ENCODE peak calls at places on chromosomes 11 and 22, in four cellular contexts. One of them, this sample, is unnamed.

GRCh38 chr22:38313384-38313955 is 3.8 kb downstream of the CSNK1E start:
- DNase-seq in WTC11: no peak
- DNase-seq in HepG2: no peak
- DNase-seq in GM12878: peak
- DNase-seq in this sample: no peak

GRCh38 chr22:37401401-37401859 is 25.8 kb downstream of the ELFN2 start:
- DNase-seq in WTC11: no peak
- DNase-seq in HepG2: no peak
- DNase-seq in GM12878: no peak
- DNase-seq in this sample: no peak

GRCh38 chr22:19122752-19123492 is 710 bp upstream of the DGCR2 start:
- DNase-seq in WTC11: no peak
- DNase-seq in HepG2: no peak
- DNase-seq in GM12878: no peak
- DNase-seq in this sample: peak

GRCh38 chr11:60948251-60948650 is 3.7 kb downstream of the SLC15A3 start:
- DNase-seq in WTC11: no peak
- DNase-seq in HepG2: no peak
- DNase-seq in GM12878: no peak
- DNase-seq in this sample: no peak

GRCh38 chr11:57424137-57424801 is 2.7 kb downstream of the SLC43A3 start:
- DNase-seq in WTC11: no peak
- DNase-seq in HepG2: no peak
- DNase-seq in GM12878: no peak
- DNase-seq in this sample: no peak

GRCh38 chr22:28910575-28911278 is 27.4 kb downstream of the ZNRF3 start:
- DNase-seq in WTC11: no peak
- DNase-seq in HepG2: no peak
- DNase-seq in GM12878: no peak
- DNase-seq in this sample: no peak

GRCh38 chr11:47186937-47187681 is 875 bp upstream of the PACSIN3 start:
- DNase-seq in WTC11: peak
- DNase-seq in HepG2: peak
- DNase-seq in GM12878: no peak
- DNase-seq in this sample: no peak

GRCh38 chr11:79092791-79093313 is 348.0 kb downstream of the TENM4 start:
- DNase-seq in WTC11: no peak
- DNase-seq in HepG2: no peak
- DNase-seq in GM12878: no peak
- DNase-seq in this sample: no peak

GRCh38 chr11:74701351-74701750 is 29.9 kb downstream of the CHRDL2 start:
- DNase-seq in WTC11: peak
- DNase-seq in HepG2: peak
- DNase-seq in GM12878: no peak
- DNase-seq in this sample: peak

GRCh38 chr11:1219836-1220810 is 2.7 kb upstream of the MUC5B start:
- DNase-seq in WTC11: no peak
- DNase-seq in HepG2: peak
- DNase-seq in GM12878: no peak
- DNase-seq in this sample: no peak

GRCh38 chr11:1127664-1128162 is 30.0 kb upstream of the MUC5AC start:
- DNase-seq in WTC11: no peak
- DNase-seq in HepG2: no peak
- DNase-seq in GM12878: no peak
- DNase-seq in this sample: no peak

GRCh38 chr11:86149813-86150212 is 80.9 kb upstream of the PICALM start:
- DNase-seq in WTC11: no peak
- DNase-seq in HepG2: no peak
- DNase-seq in GM12878: no peak
- DNase-seq in this sample: no peak

GRCh38 chr22:32649515-32650200 is 151.8 kb upstream of the TIMP3 start:
- DNase-seq in WTC11: no peak
- DNase-seq in HepG2: no peak
- DNase-seq in GM12878: no peak
- DNase-seq in this sample: peak

GRCh38 chr22:25962711-25963110 is 206.6 kb upstream of the SEZ6L start:
- DNase-seq in WTC11: no peak
- DNase-seq in HepG2: no peak
- DNase-seq in GM12878: no peak
- DNase-seq in this sample: no peak

GRCh38 chr11:44408141-44408540 is 98.2 kb upstream of the ALX4 start:
- DNase-seq in WTC11: no peak
- DNase-seq in HepG2: no peak
- DNase-seq in GM12878: no peak
- DNase-seq in this sample: no peak

GRCh38 chr11:44409558-44410236 is 99.8 kb upstream of the ALX4 start:
- DNase-seq in WTC11: no peak
- DNase-seq in HepG2: peak
- DNase-seq in GM12878: no peak
- DNase-seq in this sample: no peak

GRCh38 chr11:44404736-44405395 is 94.9 kb upstream of the ALX4 start:
- DNase-seq in WTC11: no peak
- DNase-seq in HepG2: no peak
- DNase-seq in GM12878: no peak
- DNase-seq in this sample: no peak

GRCh38 chr11:44409071-44409470 is 99.1 kb upstream of the ALX4 start:
- DNase-seq in WTC11: no peak
- DNase-seq in HepG2: no peak
- DNase-seq in GM12878: no peak
- DNase-seq in this sample: no peak

GRCh38 chr11:44407211-44407996 is 97.5 kb upstream of the ALX4 start:
- DNase-seq in WTC11: no peak
- DNase-seq in HepG2: no peak
- DNase-seq in GM12878: no peak
- DNase-seq in this sample: no peak
- TF ChIP-seq MAX in WTC11: no peak
- TF ChIP-seq MAX in HepG2: no peak
- TF ChIP-seq MAX in GM12878: no peak
- TF ChIP-seq MAX in this sample: no peak

GRCh38 chr11:111012497-111012896 is 233.0 kb upstream of the POU2AF2 start:
- DNase-seq in WTC11: no peak
- DNase-seq in HepG2: no peak
- DNase-seq in GM12878: no peak
- DNase-seq in this sample: no peak
- TF ChIP-seq NR2C2 in WTC11: no peak
- TF ChIP-seq NR2C2 in HepG2: no peak
- TF ChIP-seq NR2C2 in GM12878: no peak
- TF ChIP-seq NR2C2 in this sample: no peak

DNA sequence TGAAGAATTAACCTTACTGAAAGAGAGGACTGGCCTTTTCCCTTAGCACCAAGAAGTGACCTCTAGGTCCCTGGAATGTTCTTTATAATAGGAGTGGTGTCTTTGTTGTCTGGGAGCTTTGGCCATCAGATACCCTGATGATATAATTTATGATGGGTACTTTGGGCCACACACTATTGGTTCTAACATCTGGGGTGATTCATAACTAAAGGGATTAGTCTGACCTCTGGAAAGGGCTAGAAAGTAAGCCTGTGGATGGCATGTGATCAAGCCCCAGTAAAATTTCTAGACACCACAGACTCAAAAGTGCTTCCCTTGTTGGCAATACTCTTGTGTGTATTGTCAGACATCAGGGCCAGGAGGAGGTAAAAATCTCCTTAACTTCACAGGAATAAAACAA is 891.2 kb downstream of the KCNA4 start:
- DNase-seq in WTC11: no peak
- DNase-seq in HepG2: no peak
- DNase-seq in GM12878: no peak
- DNase-seq in this sample: no peak
- TF ChIP-seq MAX in WTC11: no peak
- TF ChIP-seq MAX in HepG2: no peak
- TF ChIP-seq MAX in GM12878: no peak
- TF ChIP-seq MAX in this sample: no peak

GRCh38 chr11:133815636-133816035 is 29.7 kb downstream of the SPATA19 start:
- DNase-seq in WTC11: no peak
- DNase-seq in HepG2: no peak
- DNase-seq in GM12878: no peak
- DNase-seq in this sample: no peak
- TF ChIP-seq NR2C2 in WTC11: no peak
- TF ChIP-seq NR2C2 in HepG2: no peak
- TF ChIP-seq NR2C2 in GM12878: no peak
- TF ChIP-seq NR2C2 in this sample: no peak

DNA sequence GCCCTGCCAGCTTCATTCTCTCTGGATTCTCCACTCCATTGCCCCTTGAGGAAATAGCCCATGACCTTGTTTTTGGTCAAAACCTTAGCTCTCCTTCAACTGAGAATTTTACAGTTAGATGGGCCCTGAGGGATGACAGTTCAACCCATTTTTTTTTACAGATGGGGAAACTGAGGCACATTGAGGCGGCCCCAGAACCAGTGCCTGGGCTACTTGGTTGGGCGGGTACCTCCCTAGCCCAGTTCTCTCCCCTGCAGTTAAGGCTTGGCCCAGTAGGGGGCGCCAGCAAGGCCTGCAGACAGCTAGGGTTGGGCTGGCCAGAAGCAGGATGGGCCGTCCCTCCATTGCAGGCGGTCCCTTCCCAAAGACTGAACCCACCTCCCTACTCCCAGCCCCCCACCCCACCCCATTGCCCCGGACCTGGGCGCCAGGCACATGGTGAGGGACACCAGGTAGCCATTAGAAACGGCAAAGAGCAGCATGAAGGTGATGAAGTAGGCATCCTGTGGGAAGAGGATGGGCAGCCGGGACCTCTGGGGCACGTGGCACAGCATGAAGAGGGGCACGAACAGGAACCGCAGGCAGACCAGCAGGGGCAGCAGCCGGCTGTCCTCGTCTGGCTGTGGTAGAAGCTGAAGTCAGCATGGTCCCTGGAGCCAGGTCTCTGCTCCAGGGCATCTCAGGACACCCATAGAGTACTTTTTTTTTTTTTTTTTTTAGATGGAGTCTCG is 7.6 kb downstream of the SLC29A2 start:
- DNase-seq in WTC11: peak
- DNase-seq in HepG2: no peak
- DNase-seq in GM12878: no peak
- DNase-seq in this sample: peak
- TF ChIP-seq MAX in WTC11: peak
- TF ChIP-seq MAX in HepG2: no peak
- TF ChIP-seq MAX in GM12878: no peak
- TF ChIP-seq MAX in this sample: no peak